ENCODE peak calls at places on chromosomes 7 and 10, in five cellular contexts. One of them, this sample, is unnamed.

GRCh38 chr10:4721994-4722753 is 103.8 kb upstream of the AKR1E2 start:
- DNase-seq in AG04450: no peak
- DNase-seq in islet precursor cell: no peak
- DNase-seq in HCT116: no peak
- DNase-seq in choroid plexus epithelial cell: peak
- DNase-seq in this sample: peak

GRCh38 chr7:149883452-149883861 is 9.7 kb downstream of the ATP6V0E2 start:
- DNase-seq in AG04450: no peak
- DNase-seq in islet precursor cell: peak
- DNase-seq in HCT116: peak
- DNase-seq in choroid plexus epithelial cell: peak
- DNase-seq in this sample: peak

GRCh38 chr7:36048902-36049240 is 104.2 kb upstream of the EEPD1 start:
- DNase-seq in AG04450: no peak
- DNase-seq in islet precursor cell: no peak
- DNase-seq in HCT116: no peak
- DNase-seq in choroid plexus epithelial cell: peak
- DNase-seq in this sample: peak

GRCh38 chr7:36283171-36283570 is 106.5 kb upstream of the ANLN start:
- DNase-seq in AG04450: no peak
- DNase-seq in islet precursor cell: no peak
- DNase-seq in HCT116: no peak
- DNase-seq in choroid plexus epithelial cell: no peak
- DNase-seq in this sample: no peak

GRCh38 chr7:30690011-30690410 is 7.8 kb upstream of the CRHR2 start:
- DNase-seq in AG04450: no peak
- DNase-seq in islet precursor cell: no peak
- DNase-seq in HCT116: no peak
- DNase-seq in choroid plexus epithelial cell: no peak
- DNase-seq in this sample: no peak

GRCh38 chr10:4141471-4141870 is 356.5 kb upstream of the KLF6 start:
- DNase-seq in AG04450: no peak
- DNase-seq in islet precursor cell: peak
- DNase-seq in HCT116: no peak
- DNase-seq in choroid plexus epithelial cell: peak
- DNase-seq in this sample: peak

GRCh38 chr10:36493511-36493880 is 631.9 kb upstream of the ANKRD30A start:
- DNase-seq in AG04450: no peak
- DNase-seq in islet precursor cell: no peak
- DNase-seq in HCT116: no peak
- DNase-seq in choroid plexus epithelial cell: peak
- DNase-seq in this sample: peak

GRCh38 chr7:4024133-4024532 is 658.0 kb upstream of the FOXK1 start:
- DNase-seq in AG04450: no peak
- DNase-seq in islet precursor cell: no peak
- DNase-seq in HCT116: no peak
- DNase-seq in choroid plexus epithelial cell: no peak
- DNase-seq in this sample: no peak

GRCh38 chr10:108956149-108956548 is 967.2 kb downstream of the XPNPEP1 start:
- DNase-seq in AG04450: no peak
- DNase-seq in islet precursor cell: no peak
- DNase-seq in HCT116: no peak
- DNase-seq in choroid plexus epithelial cell: no peak
- DNase-seq in this sample: no peak

GRCh38 chr7:155456772-155457543 is 971 bp upstream of the EN2 start:
- DNase-seq in AG04450: no peak
- DNase-seq in islet precursor cell: peak
- DNase-seq in HCT116: no peak
- DNase-seq in choroid plexus epithelial cell: peak
- DNase-seq in this sample: peak

GRCh38 chr10:36766921-36767320 is 358.5 kb upstream of the ANKRD30A start:
- DNase-seq in AG04450: no peak
- DNase-seq in islet precursor cell: no peak
- DNase-seq in HCT116: no peak
- DNase-seq in choroid plexus epithelial cell: no peak
- DNase-seq in this sample: no peak

GRCh38 chr7:141617280-141617679 is 66.1 kb downstream of the AGK start:
- DNase-seq in AG04450: no peak
- DNase-seq in islet precursor cell: no peak
- DNase-seq in HCT116: no peak
- DNase-seq in choroid plexus epithelial cell: no peak
- DNase-seq in this sample: no peak

GRCh38 chr7:43904533-43905208 is 1.7 kb downstream of the URGCP start:
- DNase-seq in AG04450: no peak
- DNase-seq in islet precursor cell: no peak
- DNase-seq in HCT116: no peak
- DNase-seq in choroid plexus epithelial cell: no peak
- DNase-seq in this sample: no peak

GRCh38 chr10:6348091-6348862 is 145.5 kb downstream of the PFKFB3 start:
- DNase-seq in AG04450: no peak
- DNase-seq in islet precursor cell: peak
- DNase-seq in HCT116: no peak
- DNase-seq in choroid plexus epithelial cell: no peak
- DNase-seq in this sample: no peak

GRCh38 chr7:30658471-30659074 is 23.7 kb downstream of the CRHR2 start:
- DNase-seq in AG04450: no peak
- DNase-seq in islet precursor cell: no peak
- DNase-seq in HCT116: no peak
- DNase-seq in choroid plexus epithelial cell: no peak
- DNase-seq in this sample: no peak

GRCh38 chr7:138934401-138934800 is 46.8 kb downstream of the KIAA1549 start:
- DNase-seq in AG04450: no peak
- DNase-seq in islet precursor cell: peak
- DNase-seq in HCT116: no peak
- DNase-seq in choroid plexus epithelial cell: no peak
- DNase-seq in this sample: no peak

GRCh38 chr7:74343281-74344127 is 54.3 kb downstream of the CLIP2 start:
- DNase-seq in AG04450: no peak
- DNase-seq in islet precursor cell: peak
- DNase-seq in HCT116: peak
- DNase-seq in choroid plexus epithelial cell: peak
- DNase-seq in this sample: peak

GRCh38 chr7:55463863-55464262 is 98.7 kb downstream of the LANCL2 start:
- DNase-seq in AG04450: no peak
- DNase-seq in islet precursor cell: no peak
- DNase-seq in HCT116: no peak
- DNase-seq in choroid plexus epithelial cell: no peak
- DNase-seq in this sample: no peak

GRCh38 chr7:143355450-143356385 is 6.8 kb downstream of the FAM131B start:
- DNase-seq in AG04450: no peak
- DNase-seq in islet precursor cell: no peak
- DNase-seq in HCT116: no peak
- DNase-seq in choroid plexus epithelial cell: peak
- DNase-seq in this sample: no peak

GRCh38 chr10:26881600-26882331 is 21.0 kb upstream of the ABI1 start:
- DNase-seq in AG04450: peak
- DNase-seq in islet precursor cell: no peak
- DNase-seq in HCT116: peak
- DNase-seq in choroid plexus epithelial cell: peak
- DNase-seq in this sample: peak

GRCh38 chr10:111076682-111077661 is at the start of gene ADRA2A:
- DNase-seq in AG04450: no peak
- DNase-seq in islet precursor cell: peak
- DNase-seq in HCT116: no peak
- DNase-seq in choroid plexus epithelial cell: peak
- DNase-seq in this sample: peak

GRCh38 chr7:95420996-95421846 is 13.6 kb downstream of the PON2 start:
- DNase-seq in AG04450: peak
- DNase-seq in islet precursor cell: peak
- DNase-seq in HCT116: no peak
- DNase-seq in choroid plexus epithelial cell: peak
- DNase-seq in this sample: peak

GRCh38 chr10:21888959-21889358 is 114.6 kb downstream of the DNAJC1 start:
- DNase-seq in AG04450: no peak
- DNase-seq in islet precursor cell: no peak
- DNase-seq in HCT116: no peak
- DNase-seq in choroid plexus epithelial cell: no peak
- DNase-seq in this sample: no peak

GRCh38 chr10:75430000-75430763 is 1.2 kb upstream of the LRMDA start:
- DNase-seq in AG04450: no peak
- DNase-seq in islet precursor cell: peak
- DNase-seq in HCT116: no peak
- DNase-seq in choroid plexus epithelial cell: peak
- DNase-seq in this sample: peak

GRCh38 chr7:91846436-91846835 is 34.1 kb downstream of the MTERF1 start:
- DNase-seq in AG04450: no peak
- DNase-seq in islet precursor cell: no peak
- DNase-seq in HCT116: no peak
- DNase-seq in choroid plexus epithelial cell: peak
- DNase-seq in this sample: peak

GRCh38 chr10:9189448-9189847 is 1135.0 kb downstream of the GATA3 start:
- DNase-seq in AG04450: no peak
- DNase-seq in islet precursor cell: no peak
- DNase-seq in HCT116: no peak
- DNase-seq in choroid plexus epithelial cell: no peak
- DNase-seq in this sample: no peak

This sample was measured in fibroblast of pulmonary artery.